ENCODE peak calls at places on chromosomes 6 and 20, in eight cellular contexts. A, V, I, Q, S, Y, O and P are unnamed samples.

GRCh38 chr6:69164564-69165252 is 529.6 kb downstream of the ADGRB3 start:
- DNase-seq in A (no peak), Q (peak; percentile 6), O (peak; percentile 16), Y (no peak), S (no peak), I (no peak), V (no peak), P (no peak)

GRCh38 chr6:82611751-82612150 is 248.1 kb downstream of the TPBG start:
- DNase-seq in Y (no peak), I (no peak), Q (no peak), O (no peak), A (no peak), S (no peak), V (no peak), P (no peak)

GRCh38 chr6:53436904-53437303 is 88.2 kb upstream of the ELOVL5 start:
- DNase-seq in S (no peak), Y (no peak), O (peak; percentile 34), V (no peak), I (no peak), A (no peak), Q (peak; percentile 79), P (no peak)

GRCh38 chr6:113595921-113596376 is 261.2 kb upstream of the MARCKS start:
- DNase-seq in Q (peak; percentile 76), S (no peak), Y (peak; percentile 22), A (peak; percentile 83), I (no peak), O (peak; percentile 51), V (no peak), P (no peak)

GRCh38 chr6:96236471-96236870 is 220.7 kb downstream of the FUT9 start:
- DNase-seq in Q (no peak), Y (no peak), S (no peak), A (no peak), V (no peak), I (no peak), O (no peak), P (no peak)

GRCh38 chr6:85404497-85405174 is 45.2 kb upstream of the NT5E start:
- DNase-seq in A (no peak), Y (no peak), V (no peak), Q (peak; percentile 87), O (peak; percentile 98), I (no peak), S (peak; percentile 20), P (no peak)

GRCh38 chr6:36633915-36634314 is 39.8 kb downstream of the SRSF3 start:
- DNase-seq in Y (peak; percentile 35), A (no peak), O (peak; percentile 77), Q (peak; percentile 92), S (peak; percentile 86), V (peak; percentile 54), I (no peak), P (no peak)

GRCh38 chr6:136486357-136486756 is 63.9 kb downstream of the MAP7 start:
- DNase-seq in O (no peak), Q (no peak), I (no peak), S (no peak), Y (no peak), V (no peak), A (no peak), P (no peak)

GRCh38 chr6:85278456-85279035 is 171.3 kb upstream of the NT5E start:
- DNase-seq in S (no peak), V (no peak), O (no peak), I (no peak), Y (no peak), Q (no peak), A (no peak), P (no peak)

DNA sequence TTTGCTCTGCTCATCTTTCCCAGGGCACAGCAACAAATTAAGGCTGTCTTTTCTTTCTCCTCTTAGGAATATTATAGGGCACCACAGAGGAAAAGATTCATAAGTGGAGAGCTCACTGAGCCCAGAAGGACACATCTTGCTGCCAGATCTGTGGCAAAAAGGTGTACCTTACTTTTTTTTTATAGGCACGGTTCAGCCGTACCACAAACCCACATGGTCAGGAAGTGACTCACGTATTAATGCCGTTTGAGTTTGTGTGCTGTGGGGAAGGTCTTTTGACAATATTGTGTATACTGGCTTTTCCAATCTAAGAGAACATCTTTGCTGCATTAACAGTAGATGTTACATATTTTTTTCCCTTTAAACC is 28.4 kb downstream of the PAQR8 start:
- DNase-seq in V (no peak), O (peak; percentile 63), I (no peak), S (no peak), A (no peak), Q (peak; percentile 74), Y (no peak), P (peak; percentile 82)
- H3K4me3 ChIP-seq in V (peak overlapping the region; percentile 33), O (no peak overlapping the region), I (no peak overlapping the region), S (no peak overlapping the region), A (no peak overlapping the region), Q (no peak overlapping the region), Y (no peak overlapping the region), P (peak overlapping the region; percentile 36)

GRCh38 chr20:43513298-43514061 is 6.0 kb downstream of the L3MBTL1 start:
- DNase-seq in Y (no peak), A (no peak), S (no peak), O (no peak), Q (no peak), I (no peak), V (peak; percentile 77), P (no peak)

GRCh38 chr20:43516251-43516824 is 8.8 kb downstream of the L3MBTL1 start:
- DNase-seq in O (no peak), I (no peak), Y (no peak), V (no peak), S (no peak), A (no peak), Q (no peak), P (no peak)

GRCh38 chr20:43514062-43514971 is 6.8 kb downstream of the L3MBTL1 start:
- DNase-seq in A (peak; percentile 99), O (peak; percentile 98), I (peak; percentile 98), V (peak; percentile 97), Y (peak; percentile 98), S (peak; percentile 99), Q (peak; percentile 99), P (peak; percentile 99)

GRCh38 chr20:43511879-43512278 is 4.4 kb downstream of the L3MBTL1 start:
- DNase-seq in Q (no peak), Y (no peak), A (no peak), I (no peak), V (no peak), O (no peak), S (no peak), P (no peak)

DNA sequence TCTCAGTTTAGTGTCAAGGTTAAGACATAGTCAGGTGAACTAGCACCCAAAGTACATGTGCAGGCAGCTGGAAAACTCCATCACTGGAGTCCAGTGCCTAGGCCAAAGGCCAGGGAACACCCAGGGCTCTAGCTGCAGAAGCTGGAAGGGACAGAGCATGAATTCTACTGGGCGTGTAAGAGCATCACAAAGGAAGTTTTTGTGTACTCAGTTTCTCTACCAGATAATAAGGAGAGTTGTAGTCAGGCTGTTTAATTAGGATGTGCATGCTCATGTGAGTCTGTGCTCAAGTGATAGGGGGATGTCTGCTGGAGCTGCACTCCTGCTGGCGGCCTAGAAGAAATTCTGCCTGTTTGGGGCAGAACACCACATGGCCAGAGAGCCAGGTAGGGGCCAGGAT is 8.1 kb downstream of the L3MBTL1 start:
- DNase-seq in Y (no peak), O (no peak), S (no peak), V (no peak), Q (no peak), I (no peak), A (no peak), P (no peak)
- H3K4me3 ChIP-seq in Y (no peak overlapping the region), O (no peak overlapping the region), S (no peak overlapping the region), V (peak overlapping the region; percentile 86), Q (no peak overlapping the region), I (no peak overlapping the region), A (no peak overlapping the region), P (no peak overlapping the region)

GRCh38 chr6:17395112-17395511 is 1.7 kb downstream of the CAP2 start:
- DNase-seq in A (no peak), Q (no peak), V (no peak), O (no peak), S (no peak), Y (no peak), I (no peak), P (no peak)

GRCh38 chr6:17394192-17394611 is 807 bp downstream of the CAP2 start:
- DNase-seq in Y (peak; percentile 48), S (peak; percentile 75), V (no peak), O (peak; percentile 50), Q (peak; percentile 69), A (peak; percentile 76), I (peak; percentile 79), P (no peak)

GRCh38 chr6:17392978-17393334 is 439 bp upstream of the CAP2 start:
- DNase-seq in Y (no peak), S (no peak), I (no peak), Q (no peak), V (no peak), O (no peak), A (no peak), P (no peak)

GRCh38 chr6:17396256-17396655 is 2.9 kb downstream of the CAP2 start:
- DNase-seq in I (no peak), Q (no peak), V (no peak), O (no peak), A (no peak), Y (no peak), S (no peak), P (no peak)

GRCh38 chr6:17393335-17394191 is at the start of gene CAP2:
- DNase-seq in V (no peak), I (peak; percentile 91), O (peak; percentile 9), Q (peak; percentile 32), Y (peak; percentile 38), S (peak; percentile 81), A (peak; percentile 93), P (no peak)
- H3K4me3 ChIP-seq in V (peak within 1 kb of the TSS; percentile 67), I (peak within 1 kb of the TSS; percentile 78), O (peak within 1 kb of the TSS; percentile 74), Q (peak within 1 kb of the TSS; percentile 65), Y (peak within 1 kb of the TSS; percentile 90), S (peak within 1 kb of the TSS; percentile 81), A (peak within 1 kb of the TSS; percentile 96), P (no peak within 1 kb of the TSS)

GRCh38 chr6:44342489-44342888 is at the start of gene SPATS1:
- DNase-seq in A (no peak), O (no peak), S (peak; percentile 10), Y (no peak), Q (peak; percentile 2), V (peak; percentile 72), I (peak; percentile 52), P (no peak)

GRCh38 chr6:44341095-44341890 is 1.2 kb upstream of the SPATS1 start:
- DNase-seq in A (no peak), Y (no peak), Q (no peak), O (no peak), S (no peak), V (no peak), I (no peak), P (no peak)

GRCh38 chr6:44339763-44340625 is 2.5 kb upstream of the SPATS1 start:
- DNase-seq in S (no peak), O (peak; percentile 75), I (no peak), V (no peak), Y (no peak), A (no peak), Q (peak; percentile 69), P (no peak)

GRCh38 chr6:44339301-44339700 is 3.1 kb upstream of the SPATS1 start:
- DNase-seq in Q (no peak), V (no peak), A (no peak), I (no peak), Y (no peak), O (no peak), S (no peak), P (no peak)

DNA sequence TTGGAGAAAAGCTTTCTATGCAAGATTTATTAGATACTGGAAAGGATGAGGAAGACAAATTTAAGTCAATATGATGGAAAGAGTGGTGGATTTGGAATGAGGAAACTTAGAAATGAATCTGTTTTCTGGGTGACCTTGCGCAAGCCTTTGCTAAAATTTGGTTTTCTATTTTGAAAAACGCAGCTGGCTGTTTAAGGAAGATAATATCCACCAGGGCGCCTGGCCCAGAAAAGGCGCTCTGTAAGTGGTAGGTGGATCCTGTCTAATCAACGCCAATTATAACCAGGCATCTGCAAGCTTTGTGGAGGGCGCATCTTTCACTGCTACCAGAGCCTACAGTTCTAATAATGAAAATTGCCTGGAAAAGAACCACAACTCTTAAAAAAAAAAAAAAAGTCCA is 398 bp upstream of the SPATS1 start:
- DNase-seq in S (no peak), I (no peak), Q (no peak), A (no peak), V (no peak), O (no peak), Y (no peak), P (no peak)
- H3K4me3 ChIP-seq in S (no peak overlapping the region), I (peak overlapping the region; percentile 7), Q (no peak overlapping the region), A (peak overlapping the region; percentile 33), V (no peak overlapping the region), O (no peak overlapping the region), Y (peak overlapping the region; percentile 55), P (no peak overlapping the region)